ENCODE peak calls at places on chromosomes 16 and 17, in seven cellular contexts. L is heart left ventricle, Q is right lobe of liver, Z is coronary artery, M is NCI-H69, I is lung microvascular endothelial cell, Y is ACHN. H is an unnamed sample.

GRCh38 chr16:9236319-9236718 is 144.9 kb downstream of the HAPSTR1 start:
- DNase-seq in I (no peak), Z (no peak), Y (no peak), L (no peak), M (no peak), Q (no peak), H (no peak)

GRCh38 chr17:57543230-57543629 is 201.9 kb downstream of the CCDC182 start:
- DNase-seq in M (no peak), L (no peak), I (no peak), Q (no peak), Y (no peak), Z (no peak), H (no peak)

GRCh38 chr16:23514381-23515152 is 4.3 kb upstream of the GGA2 start:
- DNase-seq in Y (no peak), Q (no peak), Z (no peak), I (no peak), M (no peak), L (no peak), H (no peak)

GRCh38 chr16:83887088-83887487 is 11.8 kb upstream of the MLYCD start:
- DNase-seq in I (no peak), Z (no peak), M (peak), Q (no peak), Y (no peak), L (no peak), H (no peak)

GRCh38 chr17:13415877-13416416 is 185.8 kb downstream of the HS3ST3A1 start:
- DNase-seq in Q (peak), Z (no peak), Y (peak), L (peak), I (no peak), M (no peak), H (no peak)

GRCh38 chr17:29880031-29880430 is 50.0 kb downstream of the SSH2 start:
- DNase-seq in Z (no peak), M (no peak), Q (no peak), Y (no peak), I (no peak), L (no peak), H (no peak)

GRCh38 chr17:59221159-59221847 is 992 bp downstream of the GDPD1 start:
- DNase-seq in M (no peak), Q (no peak), Z (no peak), Y (no peak), L (no peak), I (no peak), H (no peak)

GRCh38 chr16:3023415-3023668 is 400 bp downstream of the HCFC1R1 start:
- DNase-seq in I (no peak), Q (no peak), L (peak), M (peak), Z (peak), Y (peak), H (no peak)

GRCh38 chr16:86751081-86752030 is 173.0 kb downstream of the FOXL1 start:
- DNase-seq in Q (no peak), Z (peak), I (peak), L (no peak), M (no peak), Y (peak), H (no peak)

H was measured in activated T-helper 9 cell treated with anti-CD3 and anti-CD28 coated beads, Interleukin-2, amount 50 U/mL, for 16 hours.